ENCODE peak calls at places on chromosome 21, in eight cellular contexts. J, V, W, X, Y, U, M and Q are unnamed samples.
A peak's percentile ranks its signal among the peaks of the same experiment; 100 is the strongest.

GRCh38 chr21:35375115-35375514 is 326.0 kb upstream of the RUNX1 start:
- DNase-seq in V (no peak), X (no peak), U (peak; percentile 92), W (no peak), Y (no peak), J (no peak), M (no peak), Q (no peak)

GRCh38 chr21:35924714-35925301 is 135.5 kb downstream of the SETD4 start:
- DNase-seq in Y (no peak), V (peak; percentile 18), X (no peak), U (peak; percentile 77), W (no peak), J (no peak), M (no peak), Q (no peak)

GRCh38 chr21:30935121-30935888 is 53.9 kb upstream of the KRTAP11-1 start:
- DNase-seq in X (no peak), V (no peak), Y (no peak), J (no peak), M (no peak), W (no peak), U (no peak), Q (no peak)

GRCh38 chr21:33202464-33203363 is 27.0 kb upstream of the IFNAR2 start:
- DNase-seq in Y (no peak), M (no peak), X (no peak), J (no peak), W (no peak), V (no peak), U (no peak), Q (peak; percentile 25)

GRCh38 chr21:36059823-36060158 is 535 bp downstream of the SETD4 start:
- DNase-seq in U (peak; percentile 53), W (peak; percentile 65), M (peak; percentile 19), Y (peak; percentile 8), V (no peak), X (no peak), J (peak; percentile 72), Q (peak; percentile 55)

GRCh38 chr21:31677047-31677446 is 17.6 kb downstream of the SOD1 start:
- DNase-seq in W (no peak), V (no peak), X (no peak), Y (no peak), U (no peak), J (no peak), M (no peak), Q (no peak)

GRCh38 chr21:38440746-38441145 is 57.5 kb downstream of the ERG start:
- DNase-seq in U (peak; percentile 95), J (no peak), V (no peak), M (no peak), Y (no peak), X (no peak), W (no peak), Q (no peak)

GRCh38 chr21:31733521-31734149 is 1.7 kb upstream of the SCAF4 start:
- DNase-seq in U (no peak), Y (no peak), V (no peak), M (no peak), X (no peak), J (no peak), W (no peak), Q (no peak)

GRCh38 chr21:37783016-37783415 is 133.2 kb downstream of the KCNJ6 start:
- DNase-seq in J (no peak), U (peak; percentile 15), X (no peak), V (no peak), Y (no peak), W (no peak), M (no peak), Q (no peak)

GRCh38 chr21:34858559-34858958 is 189.8 kb downstream of the CLIC6 start:
- DNase-seq in M (no peak), X (no peak), Y (no peak), V (no peak), U (no peak), J (no peak), W (no peak), Q (no peak)

GRCh38 chr21:35850029-35850428 is 210.3 kb downstream of the SETD4 start:
- DNase-seq in W (no peak), Y (no peak), M (no peak), U (peak; percentile 22), X (no peak), J (peak; percentile 23), V (no peak), Q (no peak)

GRCh38 chr21:46060596-46061061 is 37.3 kb upstream of the COL6A2 start:
- DNase-seq in Y (no peak), X (no peak), U (peak; percentile 99), W (peak; percentile 82), V (peak; percentile 46), M (no peak), J (no peak), Q (no peak)

GRCh38 chr21:44887807-44888580 is 14.5 kb upstream of the PTTG1IP start:
- DNase-seq in V (no peak), U (no peak), Y (no peak), J (no peak), M (no peak), X (no peak), W (peak; percentile 60), Q (no peak)

GRCh38 chr21:31557956-31558838 is 101.3 kb upstream of the SOD1 start:
- DNase-seq in W (no peak), Y (peak; percentile 34), V (no peak), U (peak; percentile 11), M (no peak), X (peak; percentile 21), J (peak; percentile 33), Q (no peak)

GRCh38 chr21:39055167-39055767 is 128.0 kb downstream of the PSMG1 start:
- DNase-seq in Y (no peak), X (no peak), U (no peak), W (no peak), J (no peak), M (no peak), V (no peak), Q (no peak)